ENCODE peak calls at places on chromosome 6, in seven cellular contexts. S is nephron progenitor cell; V is stimulated activated CD8-positive, alpha-beta memory T cell treated with anti-CD3 and anti-CD28 coated beads, Interleukin-12 subunit alpha, Interleukin-12 subunit beta, amount 100 ng/mL, for 4 hours; D is astrocyte of the spinal cord; W is activated T-helper 9 cell treated with anti-CD3 and anti-CD28 coated beads, Interleukin-2, amount 50 U/mL, for 16 hours; O is left cardiac atrium; H is activated T-cell treated with anti-CD3 and anti-CD28 coated beads, Interleukin-2, amount 50 U/mL, for 72 hours. T is an unnamed sample.

GRCh38 chr6:47004458-47004857 is 37.7 kb downstream of the ADGRF1 start:
- DNase-seq in S (no peak), O (no peak), H (no peak), W (no peak), D (no peak), V (no peak), T (no peak)

GRCh38 chr6:6987749-6988148 is 120.0 kb upstream of the RREB1 start:
- DNase-seq in D (no peak), O (no peak), W (no peak), S (no peak), V (no peak), H (no peak), T (no peak)

GRCh38 chr6:56752009-56752408 is 109.3 kb upstream of the DST start:
- DNase-seq in W (no peak), D (peak; percentile 79), V (no peak), H (no peak), S (no peak), O (no peak), T (no peak)

GRCh38 chr6:125948455-125948854 is 8.1 kb upstream of the HINT3 start:
- DNase-seq in V (no peak), O (no peak), D (no peak), S (no peak), H (no peak), W (no peak), T (no peak)

GRCh38 chr6:130625825-130626500 is 201.2 kb upstream of the SMLR1 start:
- DNase-seq in D (peak; percentile 72), H (peak; percentile 28), S (no peak), W (no peak), V (no peak), O (no peak), T (no peak)

GRCh38 chr6:10908228-10908627 is 21.4 kb downstream of the SYCP2L start:
- DNase-seq in V (no peak), W (no peak), S (no peak), O (no peak), H (no peak), D (no peak), T (no peak)

GRCh38 chr6:158803733-158804143 is 15.4 kb downstream of the EZR start:
- DNase-seq in O (no peak), V (no peak), D (peak; percentile 49), S (no peak), W (no peak), H (peak; percentile 32), T (peak; percentile 28)

GRCh38 chr6:28589234-28589951 is 63.7 kb downstream of the GPX5 start:
- DNase-seq in V (no peak), D (peak; percentile 93), O (no peak), H (peak; percentile 65), W (no peak), S (peak; percentile 70), T (no peak)

GRCh38 chr6:89411269-89412070 is 603 bp downstream of the RRAGD start:
- DNase-seq in O (peak; percentile 50), W (peak; percentile 4), V (peak; percentile 14), D (no peak), H (peak; percentile 59), S (peak; percentile 71), T (peak; percentile 37)

GRCh38 chr6:11430036-11430435 is 107.5 kb upstream of the TMEM170B start:
- DNase-seq in H (no peak), D (peak; percentile 90), W (no peak), S (no peak), O (no peak), V (no peak), T (no peak)

GRCh38 chr6:73585566-73586415 is 65.0 kb upstream of the EEF1A1 start:
- DNase-seq in O (no peak), S (no peak), H (peak; percentile 49), D (peak; percentile 82), W (no peak), V (no peak), T (peak; percentile 21)

GRCh38 chr6:165886169-165886568 is 223.1 kb upstream of the PDE10A start:
- DNase-seq in S (no peak), V (no peak), H (no peak), O (no peak), W (no peak), D (no peak), T (no peak)

GRCh38 chr6:137237413-137238170 is 18.4 kb upstream of the IFNGR1 start:
- DNase-seq in H (no peak), W (no peak), O (no peak), D (peak; percentile 79), S (no peak), V (no peak), T (no peak)

GRCh38 chr6:13617066-13617465 is 1.9 kb downstream of the NOL7 start:
- DNase-seq in H (no peak), W (no peak), S (no peak), V (no peak), O (no peak), D (no peak), T (no peak)

GRCh38 chr6:41430875-41431274 is 95.5 kb downstream of the NCR2 start:
- DNase-seq in V (no peak), H (no peak), D (peak; percentile 73), W (no peak), O (no peak), S (no peak), T (no peak)

GRCh38 chr6:26205625-26206574 is 118.7 kb downstream of the HFE start:
- DNase-seq in D (peak; percentile 89), H (no peak), O (no peak), S (no peak), V (no peak), W (no peak), T (no peak)

GRCh38 chr6:47419621-47420020 is 58.0 kb upstream of the CD2AP start:
- DNase-seq in S (no peak), W (no peak), D (peak; percentile 15), O (no peak), H (no peak), V (no peak), T (no peak)

GRCh38 chr6:5764401-5764955 is 242.2 kb downstream of the NRN1 start:
- DNase-seq in W (no peak), H (no peak), V (no peak), D (peak; percentile 33), S (no peak), O (peak; percentile 67), T (no peak)

GRCh38 chr6:156777577-156777865 is 343 bp downstream of the ARID1B start:
- DNase-seq in D (no peak), S (no peak), H (no peak), O (no peak), V (no peak), W (no peak), T (no peak)

GRCh38 chr6:108687921-108688320 is 127.2 kb downstream of the FOXO3 start:
- DNase-seq in O (no peak), W (no peak), S (no peak), H (no peak), D (no peak), V (no peak), T (no peak)

GRCh38 chr6:62338477-62338876 is 52.5 kb upstream of the KHDRBS2 start:
- DNase-seq in H (no peak), V (no peak), O (no peak), D (no peak), S (no peak), W (no peak), T (no peak)

GRCh38 chr6:15393605-15394004 is 147.7 kb downstream of the JARID2 start:
- DNase-seq in H (no peak), W (no peak), O (no peak), D (no peak), V (no peak), S (no peak), T (no peak)

GRCh38 chr6:14108571-14109410 is 8.8 kb upstream of the CD83 start:
- DNase-seq in S (no peak), D (no peak), O (no peak), H (peak; percentile 25), V (no peak), W (peak; percentile 13), T (peak; percentile 21)

GRCh38 chr6:10933126-10933525 is 46.3 kb downstream of the SYCP2L start:
- DNase-seq in D (no peak), W (no peak), S (no peak), V (no peak), H (no peak), O (no peak), T (no peak)

GRCh38 chr6:13368716-13369115 is 40.4 kb upstream of the TBC1D7 start:
- DNase-seq in V (no peak), S (no peak), D (no peak), W (no peak), O (no peak), H (no peak), T (no peak)

GRCh38 chr6:7909323-7910276 is 988 bp downstream of the TXNDC5 start:
- DNase-seq in S (peak; percentile 74), O (peak; percentile 70), H (peak; percentile 55), V (peak; percentile 40), D (peak; percentile 30), W (peak; percentile 23), T (peak; percentile 37)

T was measured in activated CD4-positive, alpha-beta T cell treated with anti-CD3 and anti-CD28 coated beads for 4 hours.